ENCODE peak calls at places on chromosomes 5 and 9, in ten cellular contexts. I is heart right ventricle, N is keratinocyte, E is cardiac muscle cell, R is IMR-90, O is adipocyte, T is HCT116, U is lung, W is ascending aorta, A is psoas muscle. H is an unnamed sample.

GRCh38 chr5:3325206-3325605 is 270.4 kb upstream of the IRX1 start:
- DNase-seq in I (peak; percentile 32), N (no peak), E (no peak), R (no peak), O (no peak), T (no peak), U (peak; percentile 36), W (no peak), A (no peak), H (no peak)

GRCh38 chr9:19488721-19489120 is 79.9 kb downstream of the ACER2 start:
- DNase-seq in I (no peak), N (no peak), E (peak; percentile 51), R (no peak), O (no peak), T (no peak), U (no peak), W (no peak), A (no peak), H (no peak)

GRCh38 chr5:74682636-74683035 is 2.4 kb upstream of the HEXB start:
- DNase-seq in I (no peak), N (no peak), E (no peak), R (no peak), O (no peak), T (no peak), U (no peak), W (no peak), A (no peak), H (no peak)

GRCh38 chr9:91536211-91536691 is 112.6 kb upstream of the NFIL3 start:
- DNase-seq in I (no peak), N (no peak), E (no peak), R (peak; percentile 90), O (peak; percentile 61), T (peak; percentile 31), U (no peak), W (no peak), A (no peak), H (peak; percentile 67)

GRCh38 chr5:123874600-123875201 is 362.7 kb downstream of the CSNK1G3 start:
- DNase-seq in I (no peak), N (no peak), E (peak; percentile 90), R (peak; percentile 12), O (peak; percentile 39), T (no peak), U (no peak), W (no peak), A (no peak), H (no peak)

GRCh38 chr9:97858393-97858713 is 5.3 kb downstream of the FOXE1 start:
- DNase-seq in I (no peak), N (no peak), E (no peak), R (no peak), O (no peak), T (no peak), U (no peak), W (no peak), A (no peak), H (no peak)

GRCh38 chr9:17795708-17796107 is 216.8 kb downstream of the SH3GL2 start:
- DNase-seq in I (no peak), N (no peak), E (no peak), R (no peak), O (no peak), T (no peak), U (no peak), W (no peak), A (peak; percentile 24), H (no peak)

GRCh38 chr5:178223828-178224335 is 8.7 kb downstream of the PHYKPL start:
- DNase-seq in I (no peak), N (no peak), E (no peak), R (no peak), O (no peak), T (no peak), U (peak; percentile 48), W (no peak), A (peak; percentile 14), H (no peak)

GRCh38 chr5:136309932-136310598 is 55.3 kb downstream of the TRPC7 start:
- DNase-seq in I (no peak), N (no peak), E (no peak), R (no peak), O (no peak), T (no peak), U (no peak), W (no peak), A (no peak), H (no peak)

GRCh38 chr5:143245929-143246561 is 157.4 kb downstream of the NR3C1 start:
- DNase-seq in I (no peak), N (peak; percentile 78), E (peak; percentile 84), R (peak; percentile 97), O (peak; percentile 91), T (peak; percentile 92), U (no peak), W (no peak), A (peak; percentile 43), H (no peak)

GRCh38 chr9:65403721-65404120 is 118.7 kb upstream of the FOXD4L5 start:
- DNase-seq in I (no peak), N (no peak), E (no peak), R (no peak), O (no peak), T (no peak), U (no peak), W (no peak), A (no peak), H (no peak)

GRCh38 chr9:134405527-134405926 is 79.3 kb downstream of the RXRA start:
- DNase-seq in I (no peak), N (no peak), E (no peak), R (no peak), O (no peak), T (no peak), U (no peak), W (no peak), A (no peak), H (no peak)
- H3K4me1 ChIP-seq in I (peaks cover 78% of the 10 kb centered on the region), N (peaks cover 34% of the 10 kb centered on the region), E (no peaks in the 10 kb centered on the region), R (peaks cover 30% of the 10 kb centered on the region), O (peaks cover 49% of the 10 kb centered on the region), T (peaks cover 17% of the 10 kb centered on the region), U (peaks cover 70% of the 10 kb centered on the region), W (peaks cover 55% of the 10 kb centered on the region), A (peaks cover 93% of the 10 kb centered on the region), H (peaks cover 42% of the 10 kb centered on the region)

GRCh38 chr5:119377066-119377465 is 21.2 kb downstream of the TNFAIP8 start:
- DNase-seq in I (no peak), N (no peak), E (no peak), R (no peak), O (no peak), T (no peak), U (no peak), W (no peak), A (no peak), H (no peak)
- H3K4me3 ChIP-seq in I (no peak overlapping the region), N (no peak overlapping the region), E (no peak overlapping the region), R (no peak overlapping the region), O (no peak overlapping the region), T (no peak overlapping the region), U (no peak overlapping the region), W (no peak overlapping the region), A (no peak overlapping the region), H (no peak overlapping the region)

GRCh38 chr5:172918421-172919371 is 40.5 kb upstream of the RPL26L1 start:
- DNase-seq in I (no peak), N (no peak), E (no peak), R (no peak), O (no peak), T (no peak), U (no peak), W (no peak), A (no peak), H (peak; percentile 56)

GRCh38 chr5:172921906-172922305 is 37.3 kb upstream of the RPL26L1 start:
- DNase-seq in I (no peak), N (no peak), E (no peak), R (no peak), O (no peak), T (no peak), U (no peak), W (no peak), A (no peak), H (no peak)

GRCh38 chr5:172920995-172921394 is 38.2 kb upstream of the RPL26L1 start:
- DNase-seq in I (no peak), N (no peak), E (no peak), R (no peak), O (no peak), T (no peak), U (no peak), W (no peak), A (no peak), H (no peak)

GRCh38 chr5:172920447-172920849 is 38.8 kb upstream of the RPL26L1 start:
- DNase-seq in I (no peak), N (no peak), E (peak; percentile 95), R (peak; percentile 100), O (peak; percentile 61), T (no peak), U (no peak), W (peak; percentile 94), A (peak; percentile 75), H (no peak)

DNA sequence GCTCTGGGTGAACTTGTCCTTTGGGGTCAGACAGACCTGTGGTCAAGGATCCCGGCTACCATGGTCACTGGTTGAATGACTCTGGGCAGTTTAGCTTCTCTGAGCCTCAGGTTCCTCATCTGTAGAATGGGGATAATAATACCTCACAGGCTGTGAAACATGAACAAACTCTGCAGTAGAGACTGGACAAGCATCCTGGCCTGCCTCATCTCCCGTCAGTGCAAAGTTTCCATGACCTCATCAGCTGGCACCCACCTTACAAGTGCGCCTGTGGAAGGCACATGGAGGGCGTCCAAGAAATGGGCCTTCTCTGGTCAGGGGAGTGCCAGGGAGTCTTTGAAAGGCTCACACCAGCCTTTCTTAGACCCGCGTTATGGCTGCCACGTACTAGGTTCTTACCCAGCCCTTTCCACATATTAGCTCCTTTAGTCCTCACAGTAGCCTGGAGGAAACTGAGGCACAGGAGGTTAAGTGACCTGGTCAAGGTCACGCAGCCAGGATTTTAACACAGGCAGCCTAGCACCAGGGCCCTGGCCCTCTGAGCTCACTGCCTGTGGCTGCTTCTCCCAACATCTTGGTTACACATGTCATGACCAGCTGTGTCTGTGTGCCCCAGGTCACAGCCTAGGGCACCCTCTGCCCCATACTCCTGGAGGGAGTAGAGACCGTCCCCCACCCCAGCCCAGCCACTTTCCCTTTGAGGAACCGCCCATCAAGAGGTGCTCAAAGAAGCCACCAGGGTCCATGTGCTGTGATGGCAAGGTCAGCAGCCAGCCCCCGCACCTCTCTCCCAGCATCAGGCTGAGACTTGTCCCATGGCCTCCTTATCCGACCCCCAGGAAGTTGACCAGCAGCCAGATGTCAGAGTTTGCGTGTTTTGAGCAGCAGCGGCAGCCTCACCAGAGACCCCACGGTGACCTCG is 39.4 kb upstream of the RPL26L1 start:
- DNase-seq in I (no peak), N (no peak), E (peak; percentile 67), R (peak; percentile 57), O (no peak), T (no peak), U (no peak), W (peak; percentile 91), A (peak; percentile 58), H (no peak)
- H3K4me1 ChIP-seq in I (no peaks in the 10 kb centered on the region), N (peaks cover 7% of the 10 kb centered on the region), E (no peaks in the 10 kb centered on the region), R (peaks cover 22% of the 10 kb centered on the region), O (no peaks in the 10 kb centered on the region), T (no peaks in the 10 kb centered on the region), U (peaks cover 3% of the 10 kb centered on the region), W (peaks cover 9% of the 10 kb centered on the region), A (peaks cover 5% of the 10 kb centered on the region), H (no peaks in the 10 kb centered on the region)

DNA sequence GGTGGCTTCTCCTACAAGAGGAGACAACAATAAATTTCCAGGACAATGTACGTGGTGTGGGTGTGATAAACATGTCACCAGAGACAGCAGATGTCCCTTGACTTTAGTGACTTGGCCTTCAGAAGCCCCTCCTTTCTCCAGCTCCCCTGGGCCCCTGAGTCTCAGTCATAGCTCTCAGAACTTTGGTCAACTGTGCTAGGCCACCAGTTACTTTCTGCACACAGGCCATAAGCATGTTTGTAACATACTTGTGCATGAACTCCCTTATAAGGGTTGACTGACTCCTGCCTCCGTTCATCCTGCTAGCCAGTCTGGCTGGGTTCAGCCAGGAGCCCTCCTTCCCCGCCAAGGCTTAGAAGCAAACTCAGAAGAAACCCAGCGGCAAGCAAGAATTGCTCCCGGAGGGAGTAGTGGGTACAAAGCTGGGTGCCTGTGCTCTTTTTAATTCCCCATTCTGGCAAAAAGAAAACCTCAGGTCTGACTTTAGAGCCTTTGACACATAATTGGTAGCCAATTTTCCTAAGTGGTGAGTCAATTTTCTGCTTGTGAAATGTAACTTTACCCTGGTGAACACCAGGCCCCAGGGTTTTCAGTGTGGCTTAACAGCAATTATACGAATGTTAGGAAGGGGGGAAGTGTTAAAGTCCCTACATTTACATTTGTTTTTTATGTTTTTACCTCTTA is 49.2 kb downstream of the EBF1 start:
- DNase-seq in I (no peak), N (no peak), E (peak; percentile 66), R (peak; percentile 32), O (peak; percentile 56), T (no peak), U (no peak), W (peak; percentile 75), A (no peak), H (peak; percentile 19)
- H3K4me3 ChIP-seq in I (peak overlapping the region; percentile 49), N (no peak overlapping the region), E (no peak overlapping the region), R (no peak overlapping the region), O (peak overlapping the region; percentile 74), T (no peak overlapping the region), U (no peak overlapping the region), W (peak overlapping the region; percentile 43), A (peak overlapping the region; percentile 56), H (no peak overlapping the region)

H was measured in mucosa of descending colon.